ENCODE peak calls at places on chromosomes 13 and 19, in six cellular contexts. I is lower leg skin, Y is body of pancreas, M is foreskin fibroblast, V is hepatocyte, K is pancreas. R is an unnamed sample.

GRCh38 chr13:112849500-112849899 is 119.5 kb upstream of the MCF2L start:
- DNase-seq in Y (peak), I (no peak), K (no peak), V (no peak), M (no peak), R (peak)

GRCh38 chr19:17069249-17069648 is 6.0 kb downstream of the HAUS8 start:
- DNase-seq in I (no peak), Y (no peak), M (no peak), V (no peak), K (no peak), R (no peak)

GRCh38 chr19:35592226-35592625 is 6.3 kb downstream of the PMIS2 start:
- DNase-seq in I (no peak), V (peak), Y (peak), M (peak), K (peak), R (no peak)

GRCh38 chr19:10096615-10096963 is 5.9 kb downstream of the ANGPTL6 start:
- DNase-seq in V (no peak), Y (no peak), K (no peak), I (no peak), M (no peak), R (no peak)

GRCh38 chr19:55253264-55253663 is 5.6 kb downstream of the PPP6R1 start:
- DNase-seq in M (no peak), V (no peak), Y (no peak), I (no peak), K (no peak), R (no peak)

GRCh38 chr13:106474906-106475305 is 60.6 kb downstream of the EFNB2 start:
- DNase-seq in Y (no peak), M (no peak), K (no peak), V (peak), I (no peak), R (no peak)

GRCh38 chr19:53365899-53366493 is 491 bp downstream of the ZNF525 start:
- DNase-seq in M (peak), K (no peak), Y (peak), I (no peak), V (peak), R (peak)

GRCh38 chr19:19416280-19416679 is 10.8 kb downstream of the GATAD2A start:
- DNase-seq in K (no peak), M (no peak), V (no peak), I (no peak), Y (no peak), R (no peak)

GRCh38 chr13:110520431-110521295 is 40.9 kb downstream of the RAB20 start:
- DNase-seq in M (peak), Y (peak), V (peak), K (peak), I (peak), R (no peak)

GRCh38 chr19:2270157-2270571 is 11.8 kb downstream of the PEAK3 start:
- DNase-seq in I (peak), K (peak), M (no peak), Y (peak), V (peak), R (peak)

GRCh38 chr13:99639126-99639525 is 137.9 kb downstream of the TM9SF2 start:
- DNase-seq in M (no peak), V (no peak), K (no peak), Y (no peak), I (no peak), R (no peak)

GRCh38 chr19:1491849-1492170 is 829 bp downstream of the REEP6 start:
- DNase-seq in I (no peak), M (no peak), V (no peak), Y (peak), K (no peak), R (no peak)

GRCh38 chr13:27965740-27966640 is 3.1 kb downstream of the CDX2 start:
- DNase-seq in I (no peak), V (no peak), Y (peak), M (no peak), K (no peak), R (no peak)

GRCh38 chr13:97386832-97387486 is 47.0 kb upstream of the RAP2A start:
- DNase-seq in K (peak), V (no peak), I (no peak), M (no peak), Y (peak), R (no peak)

GRCh38 chr13:86383561-86383960 is 584.3 kb upstream of the SLITRK6 start:
- DNase-seq in I (no peak), K (no peak), Y (no peak), M (no peak), V (no peak), R (no peak)

GRCh38 chr13:72643339-72643989 is 84.0 kb downstream of the MZT1 start:
- DNase-seq in Y (peak), M (no peak), I (no peak), V (peak), K (no peak), R (peak)

GRCh38 chr13:37485766-37486165 is 112.8 kb downstream of the POSTN start:
- DNase-seq in Y (no peak), K (no peak), V (no peak), M (no peak), I (no peak), R (no peak)

GRCh38 chr13:100836696-100837095 is 162.1 kb upstream of the TMTC4 start:
- DNase-seq in I (no peak), Y (no peak), V (no peak), M (no peak), K (no peak), R (peak)

GRCh38 chr13:41633776-41634175 is 176.4 kb downstream of the RGCC start:
- DNase-seq in M (no peak), V (no peak), K (no peak), I (no peak), Y (no peak), R (no peak)

GRCh38 chr19:29503785-29504184 is 22.0 kb upstream of the VSTM2B start:
- DNase-seq in I (no peak), M (no peak), K (no peak), Y (no peak), V (no peak), R (no peak)

DNA sequence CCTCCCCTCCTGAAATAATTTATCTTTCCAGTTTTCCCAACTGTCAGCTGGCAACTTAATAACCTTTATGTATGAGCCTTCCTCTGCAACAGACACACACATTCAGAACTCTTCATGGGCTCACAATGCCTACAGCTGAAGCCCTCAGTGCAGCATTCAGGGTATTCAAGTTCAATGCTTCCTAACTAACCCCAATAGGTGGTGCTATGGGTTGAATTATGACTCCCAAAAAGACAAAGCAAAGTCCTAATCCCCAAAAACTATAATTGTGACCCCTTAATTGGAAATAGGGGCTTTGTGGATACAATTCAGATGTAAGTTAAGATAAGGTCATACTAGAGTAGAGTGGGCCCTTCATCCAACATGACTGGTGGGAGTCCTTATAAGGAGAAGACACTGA is 202.2 kb downstream of the SUCLA2 start:
- DNase-seq in I (no peak), Y (no peak), V (no peak), K (no peak), M (peak), R (no peak)
- TF ChIP-seq CTCF in I (no peak), Y (no peak), V (peak), K (no peak), M (peak), R (peak)

GRCh38 chr19:47485210-47485609 is 1.2 kb upstream of the KPTN start:
- DNase-seq in I (no peak), Y (no peak), K (no peak), M (no peak), V (no peak), R (no peak)
- H3K4me3 ChIP-seq in I (no peak), Y (no peak), K (no peak), M (no peak), V (no peak), R (no peak)

DNA sequence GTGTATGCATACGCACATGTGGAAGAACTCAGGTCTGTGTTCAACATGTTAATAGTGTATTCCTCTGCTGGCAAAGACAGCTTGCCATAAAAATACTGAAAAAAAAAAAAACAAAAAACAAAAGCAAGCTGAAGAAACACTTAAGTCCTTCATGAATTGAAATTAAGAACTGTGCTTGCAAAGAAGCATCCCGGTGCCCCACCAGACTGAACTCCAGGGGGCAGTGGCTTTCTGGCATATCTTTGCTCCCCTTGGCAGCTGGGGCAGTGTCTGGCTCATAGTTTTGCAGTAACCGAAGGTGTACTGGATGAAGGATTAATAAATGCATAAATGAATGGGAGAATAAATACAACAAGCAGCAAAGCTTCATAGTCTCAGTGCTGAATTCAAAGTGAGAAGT is 187.6 kb downstream of the LHFPL6 start:
- DNase-seq in M (peak), Y (peak), K (no peak), I (no peak), V (no peak), R (peak)
- TF ChIP-seq CTCF in M (peak), Y (peak), K (no peak), I (no peak), V (peak), R (peak)

GRCh38 chr13:77176350-77176749 is 149.4 kb upstream of the FBXL3 start:
- DNase-seq in M (peak), V (no peak), K (no peak), I (no peak), Y (no peak), R (no peak)

GRCh38 chr13:77184455-77184854 is 142.4 kb downstream of the MYCBP2 start:
- DNase-seq in K (no peak), M (no peak), V (no peak), Y (no peak), I (no peak), R (no peak)

GRCh38 chr13:77185721-77186120 is 141.2 kb downstream of the MYCBP2 start:
- DNase-seq in Y (no peak), K (no peak), V (no peak), I (no peak), M (no peak), R (no peak)

GRCh38 chr13:77177646-77178045 is 149.2 kb downstream of the MYCBP2 start:
- DNase-seq in I (no peak), K (no peak), V (no peak), M (no peak), Y (no peak), R (no peak)

GRCh38 chr13:77180011-77180410 is 146.9 kb downstream of the MYCBP2 start:
- DNase-seq in V (no peak), M (no peak), Y (no peak), I (no peak), K (no peak), R (no peak)
- H3K4me3 ChIP-seq in V (no peak), M (no peak), Y (no peak), I (no peak), K (no peak), R (no peak)

GRCh38 chr13:32259116-32259515 is 56.0 kb downstream of the ZAR1L start:
- DNase-seq in Y (no peak), M (no peak), K (no peak), I (no peak), V (no peak), R (no peak)
- TF ChIP-seq CTCF in Y (no peak), M (no peak), K (no peak), I (no peak), V (no peak), R (peak)

GRCh38 chr19:32895384-32895783 is 25.8 kb upstream of the SLC7A9 start:
- DNase-seq in Y (no peak), I (no peak), M (no peak), K (no peak), V (no peak), R (no peak)
- H3K4me3 ChIP-seq in Y (no peak), I (no peak), M (no peak), K (no peak), V (no peak), R (no peak)

DNA sequence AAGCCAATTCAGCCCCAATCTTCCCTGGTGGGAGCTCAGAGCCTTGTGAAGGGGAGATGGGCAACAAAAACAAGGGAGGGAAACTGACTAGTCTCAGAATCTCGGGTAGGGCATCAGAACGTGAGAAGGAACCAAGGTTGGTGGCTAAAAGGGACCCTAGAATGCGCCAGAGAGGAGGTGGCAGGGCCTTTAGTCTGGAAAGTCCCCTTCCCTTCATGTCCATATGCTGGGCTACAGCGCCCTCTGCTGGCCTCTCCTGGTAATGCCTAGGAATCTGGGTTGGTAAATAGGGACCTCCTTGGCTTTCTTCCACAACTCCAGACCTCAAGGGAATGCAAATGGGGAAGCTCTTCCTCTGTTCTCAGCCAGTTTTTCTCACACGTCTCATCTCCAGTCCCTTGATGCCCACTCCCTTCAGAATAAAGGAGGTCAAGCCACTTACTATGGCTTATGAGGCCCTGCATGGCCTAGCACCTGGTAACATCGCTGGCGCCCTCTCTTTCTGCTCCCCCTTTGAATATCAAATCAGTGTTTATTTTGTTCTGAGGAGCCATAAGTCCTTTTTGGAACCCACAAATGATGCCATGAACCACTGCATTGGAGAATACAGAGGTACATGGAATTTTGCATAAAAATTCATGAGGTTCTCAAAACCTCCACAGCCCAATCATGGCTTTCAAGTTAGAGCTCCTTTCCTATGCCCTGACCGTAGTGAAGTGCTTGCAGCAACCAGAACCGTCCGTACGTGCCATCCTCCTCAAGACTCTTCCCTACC is 1.3 kb upstream of the CCDC97 start:
- DNase-seq in V (peak), Y (peak), K (peak), I (peak), M (peak), R (peak)
- TF ChIP-seq CTCF in V (peak), Y (peak), K (peak), I (no peak), M (peak), R (peak)

GRCh38 chr19:33086955-33087354 is 6.0 kb downstream of the GPATCH1 start:
- DNase-seq in K (no peak), M (no peak), I (no peak), V (no peak), Y (no peak), R (no peak)
- H3K4me3 ChIP-seq in K (no peak), M (no peak), I (no peak), V (no peak), Y (no peak), R (no peak)

GRCh38 chr19:371501-372160 is 27.0 kb upstream of the MIER2 start:
- DNase-seq in V (no peak), Y (no peak), K (no peak), M (no peak), I (no peak), R (no peak)
- TF ChIP-seq CTCF in V (no peak), Y (no peak), K (no peak), M (no peak), I (no peak), R (peak)

GRCh38 chr19:8389891-8390616 is at the start of gene RAB11B:
- DNase-seq in Y (peak), M (peak), V (peak), I (peak), K (peak), R (peak)

GRCh38 chr19:8393192-8393870 is 3.2 kb downstream of the RAB11B start:
- DNase-seq in I (no peak), M (no peak), V (no peak), K (no peak), Y (no peak), R (no peak)

GRCh38 chr19:8392017-8392591 is 1.9 kb downstream of the RAB11B start:
- DNase-seq in Y (peak), K (peak), I (no peak), V (peak), M (no peak), R (no peak)

GRCh38 chr19:8390617-8390981 is 439 bp downstream of the RAB11B start:
- DNase-seq in K (peak), M (peak), V (peak), Y (peak), I (peak), R (peak)

GRCh38 chr19:8391274-8392016 is 1.3 kb downstream of the RAB11B start:
- DNase-seq in I (no peak), V (no peak), M (no peak), K (no peak), Y (peak), R (no peak)
- H3K4me3 ChIP-seq in I (no peak), V (no peak), M (peak), K (peak), Y (no peak), R (no peak)

R was measured in BE2C.